ENCODE peak calls at places on chromosomes 6 and 20, in four cellular contexts. R, Z, O and L are unnamed samples.
A peak's percentile ranks its signal among the peaks of the same experiment; 100 is the strongest.

GRCh38 chr6:50030777-50031562 is 9.2 kb upstream of the DEFB110 start:
- DNase-seq in R (no peak), Z (no peak), O (peak; percentile 66), L (peak; percentile 38)

GRCh38 chr20:51318058-51318960 is 224.2 kb downstream of the NFATC2 start:
- DNase-seq in R (no peak), Z (peak; percentile 13), O (peak; percentile 82), L (no peak)

GRCh38 chr6:143027058-143027457 is 33.6 kb upstream of the AIG1 start:
- DNase-seq in R (no peak), Z (peak; percentile 47), O (peak; percentile 36), L (peak; percentile 29)

GRCh38 chr20:5614506-5614905 is 135.7 kb upstream of the SHLD1 start:
- DNase-seq in R (no peak), Z (no peak), O (no peak), L (no peak)

GRCh38 chr6:170088349-170088951 is 202.4 kb downstream of the DLL1 start:
- DNase-seq in R (no peak), Z (no peak), O (no peak), L (no peak)

GRCh38 chr6:48423640-48424365 is 312.8 kb upstream of the PTCHD4 start:
- DNase-seq in R (no peak), Z (peak; percentile 37), O (no peak), L (peak; percentile 64)

GRCh38 chr6:37048851-37049734 is 43.6 kb downstream of the FGD2 start:
- DNase-seq in R (peak; percentile 65), Z (peak; percentile 84), O (no peak), L (peak; percentile 60)

GRCh38 chr6:128882991-128883571 is at the start of gene LAMA2:
- DNase-seq in R (peak; percentile 54), Z (peak; percentile 78), O (peak; percentile 75), L (peak; percentile 81)

GRCh38 chr6:92496527-92496926 is 922.8 kb downstream of the EPHA7 start:
- DNase-seq in R (no peak), Z (no peak), O (no peak), L (no peak)

GRCh38 chr6:157755752-157756411 is 67.2 kb upstream of the SNX9 start:
- DNase-seq in R (no peak), Z (no peak), O (no peak), L (no peak)

GRCh38 chr6:33974030-33974429 is 170.2 kb upstream of the MLN start:
- DNase-seq in R (no peak), Z (no peak), O (no peak), L (no peak)

GRCh38 chr20:12965212-12965879 is 43.4 kb upstream of the SPTLC3 start:
- DNase-seq in R (no peak), Z (no peak), O (no peak), L (peak; percentile 13)

GRCh38 chr20:49729780-49730179 is 16.1 kb upstream of the B4GALT5 start:
- DNase-seq in R (no peak), Z (peak; percentile 82), O (no peak), L (no peak)

GRCh38 chr6:148873868-148874267 is 127.0 kb downstream of the UST start:
- DNase-seq in R (no peak), Z (no peak), O (no peak), L (no peak)

GRCh38 chr6:158231551-158232444 is 63.6 kb downstream of the GTF2H5 start:
- DNase-seq in R (no peak), Z (peak; percentile 48), O (peak; percentile 86), L (peak; percentile 64)

GRCh38 chr6:111207141-111207858 is 120.0 kb downstream of the SLC16A10 start:
- DNase-seq in R (no peak), Z (peak; percentile 16), O (no peak), L (no peak)

GRCh38 chr6:50520325-50520724 is 193.0 kb upstream of the TFAP2D start:
- DNase-seq in R (no peak), Z (no peak), O (no peak), L (no peak)

GRCh38 chr6:135913785-135914184 is 62.3 kb downstream of the PDE7B start:
- DNase-seq in R (no peak), Z (no peak), O (no peak), L (no peak)

GRCh38 chr6:111113731-111114438 is 26.6 kb downstream of the SLC16A10 start:
- DNase-seq in R (no peak), Z (peak; percentile 59), O (no peak), L (peak; percentile 33)

GRCh38 chr6:109461733-109462526 is 6.4 kb upstream of the MICAL1 start:
- DNase-seq in R (no peak), Z (no peak), O (no peak), L (no peak)

GRCh38 chr6:141641406-141641805 is 491.3 kb upstream of the GJE1 start:
- DNase-seq in R (no peak), Z (peak; percentile 12), O (no peak), L (peak; percentile 7)

GRCh38 chr20:31718952-31719643 is 3.6 kb downstream of the BCL2L1 start:
- DNase-seq in R (no peak), Z (no peak), O (no peak), L (no peak)

GRCh38 chr20:54668271-54669053 is 193.1 kb downstream of the DOK5 start:
- DNase-seq in R (no peak), Z (peak; percentile 34), O (peak; percentile 60), L (no peak)

GRCh38 chr6:73455865-73456629 is 4.0 kb upstream of the CGAS start:
- DNase-seq in R (peak; percentile 20), Z (peak; percentile 59), O (no peak), L (peak; percentile 40)

GRCh38 chr20:32638848-32639247 is 34.9 kb downstream of the C20orf203 start:
- DNase-seq in R (no peak), Z (peak; percentile 25), O (no peak), L (no peak)

GRCh38 chr6:72740135-72740534 is 118.3 kb downstream of the KCNQ5 start:
- DNase-seq in R (no peak), Z (no peak), O (no peak), L (no peak)

GRCh38 chr6:11016452-11016851 is 27.7 kb downstream of the ELOVL2 start:
- DNase-seq in R (no peak), Z (no peak), O (no peak), L (no peak)

GRCh38 chr20:53321596-53321995 is 272.0 kb downstream of the ZNF217 start:
- DNase-seq in R (no peak), Z (no peak), O (no peak), L (no peak)